ENCODE peak calls at places on chromosome 7, in eight cellular contexts. Q is WTC11, U is fibroblast of lung, B is A549, A is cardiac fibroblast, V is lower leg skin, L is Peyer's patch, H is fibroblast of the aortic adventitia. I is an unnamed sample.

GRCh38 chr7:108016841-108017775 is 14.1 kb upstream of the LAMB1 start:
- DNase-seq in Q (no peak), U (peak), B (peak), A (peak), V (no peak), L (no peak), H (peak), I (no peak)

GRCh38 chr7:41003031-41003925 is 699.6 kb downstream of the INHBA start:
- DNase-seq in Q (peak), U (peak), B (no peak), A (peak), V (no peak), L (peak), H (peak), I (no peak)

GRCh38 chr7:27221201-27221797 is 21.3 kb upstream of the EVX1 start:
- DNase-seq in Q (no peak), U (no peak), B (no peak), A (no peak), V (peak), L (no peak), H (no peak), I (no peak)

GRCh38 chr7:108456845-108457540 is 757 bp upstream of the NRCAM start:
- DNase-seq in Q (no peak), U (no peak), B (no peak), A (no peak), V (no peak), L (no peak), H (no peak), I (no peak)

GRCh38 chr7:49822862-49823261 is 49.4 kb downstream of the VWC2 start:
- DNase-seq in Q (no peak), U (no peak), B (no peak), A (no peak), V (no peak), L (no peak), H (no peak), I (no peak)

GRCh38 chr7:590731-591551 is 71.3 kb upstream of the PDGFA start:
- DNase-seq in Q (no peak), U (peak), B (no peak), A (no peak), V (no peak), L (no peak), H (peak), I (no peak)

GRCh38 chr7:79064187-79064823 is 389.2 kb downstream of the MAGI2 start:
- DNase-seq in Q (no peak), U (peak), B (no peak), A (no peak), V (no peak), L (no peak), H (peak), I (no peak)

GRCh38 chr7:93894966-93895650 is 4.6 kb upstream of the TFPI2 start:
- DNase-seq in Q (no peak), U (peak), B (no peak), A (no peak), V (no peak), L (no peak), H (peak), I (no peak)

GRCh38 chr7:32393861-32394260 is 96.3 kb downstream of the LSM5 start:
- DNase-seq in Q (no peak), U (no peak), B (no peak), A (no peak), V (no peak), L (no peak), H (no peak), I (no peak)

GRCh38 chr7:128148676-128149075 is 92.4 kb upstream of the LEP start:
- DNase-seq in Q (no peak), U (no peak), B (no peak), A (no peak), V (no peak), L (no peak), H (no peak), I (no peak)

GRCh38 chr7:151008511-151009323 is 15.6 kb downstream of the ATG9B start:
- DNase-seq in Q (peak), U (peak), B (peak), A (peak), V (peak), L (peak), H (peak), I (peak)

GRCh38 chr7:42831051-42831952 is 80.6 kb downstream of the C7orf25 start:
- DNase-seq in Q (peak), U (peak), B (no peak), A (peak), V (no peak), L (peak), H (peak), I (no peak)

GRCh38 chr7:5636914-5637313 is 144.5 kb downstream of the RNF216 start:
- DNase-seq in Q (no peak), U (peak), B (peak), A (peak), V (peak), L (no peak), H (peak), I (no peak)

GRCh38 chr7:159070422-159071148 is 74.1 kb downstream of the VIPR2 start:
- DNase-seq in Q (no peak), U (no peak), B (no peak), A (peak), V (peak), L (no peak), H (no peak), I (no peak)

GRCh38 chr7:119630570-119630969 is 642.4 kb upstream of the KCND2 start:
- DNase-seq in Q (no peak), U (no peak), B (no peak), A (no peak), V (no peak), L (no peak), H (no peak), I (no peak)

GRCh38 chr7:133602291-133602690 is 349.4 kb downstream of the EXOC4 start:
- DNase-seq in Q (no peak), U (peak), B (no peak), A (peak), V (no peak), L (no peak), H (peak), I (no peak)

GRCh38 chr7:157568785-157569584 is 232.2 kb downstream of the DNAJB6 start:
- DNase-seq in Q (peak), U (peak), B (no peak), A (peak), V (no peak), L (peak), H (no peak), I (peak)

GRCh38 chr7:48085433-48085791 is 3.7 kb upstream of the UPP1 start:
- DNase-seq in Q (no peak), U (no peak), B (no peak), A (no peak), V (no peak), L (no peak), H (no peak), I (no peak)

GRCh38 chr7:481219-481930 is 38.3 kb downstream of the PDGFA start:
- DNase-seq in Q (peak), U (no peak), B (no peak), A (no peak), V (no peak), L (no peak), H (no peak), I (no peak)

GRCh38 chr7:5429253-5429856 is 5.7 kb upstream of the TNRC18 start:
- DNase-seq in Q (peak), U (peak), B (no peak), A (peak), V (peak), L (peak), H (peak), I (no peak)

GRCh38 chr7:44629825-44630580 is 23.6 kb downstream of the OGDH start:
- DNase-seq in Q (no peak), U (no peak), B (no peak), A (no peak), V (no peak), L (peak), H (no peak), I (no peak)

GRCh38 chr7:4169505-4169904 is 512.6 kb upstream of the FOXK1 start:
- DNase-seq in Q (no peak), U (no peak), B (peak), A (peak), V (no peak), L (peak), H (no peak), I (no peak)

GRCh38 chr7:92832623-92833023 is 3.8 kb downstream of the CDK6 start:
- DNase-seq in Q (no peak), U (no peak), B (no peak), A (no peak), V (no peak), L (no peak), H (no peak), I (no peak)
- TF ChIP-seq CTCF in Q (no peak), U (no peak), B (no peak), A (no peak), V (no peak), L (no peak), H (no peak), I (no peak)

DNA sequence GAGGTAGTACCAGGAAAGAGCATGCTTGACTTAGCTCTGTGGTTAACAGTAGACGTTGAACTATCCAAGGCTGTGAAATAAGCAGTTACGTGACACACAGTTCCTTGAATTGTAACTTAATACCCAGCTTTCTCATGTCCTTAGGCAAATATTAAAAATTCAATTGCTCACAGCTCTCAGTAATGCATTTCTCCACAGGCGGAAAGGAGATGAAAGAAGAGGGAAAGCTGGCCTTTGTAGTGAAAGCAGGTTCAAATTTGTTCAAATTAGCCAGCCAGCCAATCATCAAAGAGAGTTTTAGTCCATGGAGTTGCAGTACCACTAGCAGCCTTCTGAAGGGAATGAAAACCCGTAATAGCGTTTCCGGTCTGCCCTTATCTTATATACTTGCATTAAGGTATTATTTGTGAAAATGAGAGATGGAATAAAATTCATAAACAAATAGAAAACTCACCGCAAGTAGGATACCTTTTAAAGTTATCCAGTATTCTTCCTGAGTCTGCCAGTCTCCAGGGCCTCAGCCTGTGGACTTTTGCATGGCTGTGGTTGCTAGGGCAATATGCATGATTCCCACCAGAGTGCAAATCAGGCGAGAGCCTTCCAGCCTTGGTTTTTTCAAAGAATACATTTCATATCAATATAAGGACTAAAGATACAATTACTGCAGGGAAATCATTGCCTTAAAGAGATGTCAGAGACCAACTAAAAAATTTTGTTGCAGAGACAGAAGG is 795.5 kb downstream of the TNS3 start:
- DNase-seq in Q (no peak), U (no peak), B (no peak), A (no peak), V (no peak), L (no peak), H (no peak), I (no peak)
- TF ChIP-seq CTCF in Q (no peak), U (no peak), B (no peak), A (no peak), V (no peak), L (no peak), H (no peak), I (no peak)

GRCh38 chr7:2521952-2522591 is 2.5 kb downstream of the LFNG start:
- DNase-seq in Q (no peak), U (no peak), B (no peak), A (peak), V (peak), L (peak), H (no peak), I (peak)
- TF ChIP-seq CTCF in Q (no peak), U (no peak), B (no peak), A (no peak), V (no peak), L (no peak), H (no peak), I (no peak)

DNA sequence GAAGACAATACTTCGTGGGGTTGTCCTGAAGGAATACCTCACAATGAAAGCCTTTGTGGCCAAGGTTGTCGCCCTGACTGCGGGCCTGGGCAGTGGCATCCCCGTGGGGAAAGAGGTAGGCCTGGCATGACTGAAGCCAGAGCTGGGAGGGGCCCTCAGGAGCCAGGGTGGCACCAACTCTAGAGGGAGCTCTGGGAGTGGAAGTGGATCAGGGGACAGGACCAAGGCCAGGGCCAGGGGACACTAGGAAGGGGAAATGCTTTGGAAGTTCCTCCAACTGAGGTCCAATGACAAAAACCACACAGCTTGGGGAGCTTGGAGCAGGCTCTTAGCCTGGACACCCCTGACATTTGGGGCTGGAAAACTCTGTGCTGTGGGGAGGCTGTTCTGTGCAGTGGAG is 5.8 kb downstream of the CLCN1 start:
- DNase-seq in Q (no peak), U (no peak), B (no peak), A (peak), V (no peak), L (peak), H (no peak), I (no peak)
- TF ChIP-seq CTCF in Q (no peak), U (no peak), B (peak), A (peak), V (no peak), L (no peak), H (no peak), I (no peak)

GRCh38 chr7:2175091-2175490 is 57.7 kb downstream of the MAD1L1 start:
- DNase-seq in Q (no peak), U (no peak), B (no peak), A (no peak), V (no peak), L (no peak), H (no peak), I (no peak)
- TF ChIP-seq CTCF in Q (no peak), U (no peak), B (no peak), A (no peak), V (no peak), L (no peak), H (no peak), I (no peak)

GRCh38 chr7:25884265-25884664 is 267.7 kb upstream of the NFE2L3 start:
- DNase-seq in Q (no peak), U (no peak), B (no peak), A (no peak), V (no peak), L (no peak), H (no peak), I (no peak)
- TF ChIP-seq CTCF in Q (no peak), U (no peak), B (no peak), A (no peak), V (no peak), L (no peak), H (no peak), I (no peak)

GRCh38 chr7:155412416-155413253 is 45.3 kb upstream of the EN2 start:
- DNase-seq in Q (peak), U (no peak), B (peak), A (peak), V (no peak), L (peak), H (peak), I (peak)
- TF ChIP-seq CTCF in Q (peak), U (no peak), B (peak), A (peak), V (no peak), L (peak), H (peak), I (peak)

GRCh38 chr7:113775401-113775800 is 143.4 kb downstream of the PPP1R3A start:
- DNase-seq in Q (no peak), U (no peak), B (no peak), A (no peak), V (no peak), L (no peak), H (no peak), I (no peak)

GRCh38 chr7:113770146-113770738 is 148.6 kb downstream of the PPP1R3A start:
- DNase-seq in Q (no peak), U (no peak), B (no peak), A (no peak), V (no peak), L (no peak), H (no peak), I (no peak)

GRCh38 chr7:113768256-113768847 is 150.5 kb downstream of the PPP1R3A start:
- DNase-seq in Q (no peak), U (no peak), B (no peak), A (peak), V (no peak), L (no peak), H (no peak), I (no peak)

GRCh38 chr7:113775804-113776203 is 143.0 kb downstream of the PPP1R3A start:
- DNase-seq in Q (no peak), U (no peak), B (no peak), A (no peak), V (no peak), L (no peak), H (no peak), I (no peak)

DNA sequence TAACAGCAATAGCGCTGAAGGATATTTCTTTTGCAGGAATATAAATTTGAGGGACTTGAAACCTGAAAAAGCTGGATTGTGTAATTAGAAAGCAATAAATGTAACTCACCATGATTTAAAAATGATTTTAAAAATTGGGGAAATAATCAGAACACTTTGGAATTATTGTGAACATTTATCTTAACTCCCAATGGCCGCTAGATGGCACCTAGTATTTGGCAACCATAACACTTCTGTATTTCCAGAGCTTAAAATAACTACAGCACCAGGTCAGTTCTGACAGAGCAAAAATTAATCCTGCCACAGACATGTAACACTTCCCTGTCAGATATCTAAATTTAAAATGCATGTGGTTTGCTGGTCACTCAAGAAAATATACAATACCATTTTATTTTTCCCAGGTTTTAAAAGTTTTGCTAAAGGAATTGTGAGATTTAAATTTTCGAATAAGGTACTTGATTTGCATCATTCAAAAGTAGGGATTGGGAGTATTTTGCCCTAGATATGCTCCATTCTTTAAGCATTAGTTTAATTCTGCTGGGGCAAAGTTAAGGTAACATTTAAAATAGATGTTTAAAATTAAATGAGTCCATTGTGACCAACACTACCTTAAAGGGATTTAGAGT is 144.5 kb downstream of the PPP1R3A start:
- DNase-seq in Q (no peak), U (peak), B (peak), A (peak), V (no peak), L (no peak), H (peak), I (no peak)
- TF ChIP-seq CTCF in Q (peak), U (peak), B (peak), A (peak), V (no peak), L (peak), H (peak), I (no peak)

GRCh38 chr7:92875171-92875570 is 38.8 kb upstream of the CDK6 start:
- DNase-seq in Q (no peak), U (no peak), B (no peak), A (no peak), V (no peak), L (no peak), H (no peak), I (no peak)

GRCh38 chr7:92873776-92874175 is 37.4 kb upstream of the CDK6 start:
- DNase-seq in Q (no peak), U (no peak), B (no peak), A (no peak), V (no peak), L (no peak), H (peak), I (no peak)

GRCh38 chr7:92875719-92876118 is 39.3 kb upstream of the CDK6 start:
- DNase-seq in Q (no peak), U (no peak), B (no peak), A (peak), V (no peak), L (no peak), H (peak), I (no peak)

GRCh38 chr7:92874567-92874966 is 38.2 kb upstream of the CDK6 start:
- DNase-seq in Q (no peak), U (no peak), B (no peak), A (peak), V (no peak), L (no peak), H (peak), I (no peak)

GRCh38 chr7:92872701-92873100 is 36.3 kb upstream of the CDK6 start:
- DNase-seq in Q (no peak), U (peak), B (no peak), A (peak), V (no peak), L (no peak), H (peak), I (no peak)
- TF ChIP-seq CTCF in Q (no peak), U (no peak), B (no peak), A (no peak), V (no peak), L (no peak), H (no peak), I (no peak)

GRCh38 chr7:148265896-148266295 is 324.7 kb upstream of the C7orf33 start:
- DNase-seq in Q (no peak), U (no peak), B (no peak), A (no peak), V (no peak), L (no peak), H (no peak), I (no peak)

GRCh38 chr7:148262721-148263229 is 327.8 kb upstream of the C7orf33 start:
- DNase-seq in Q (peak), U (peak), B (peak), A (peak), V (peak), L (peak), H (peak), I (peak)

GRCh38 chr7:148261523-148261922 is 329.0 kb upstream of the C7orf33 start:
- DNase-seq in Q (no peak), U (no peak), B (no peak), A (no peak), V (no peak), L (no peak), H (no peak), I (no peak)

GRCh38 chr7:148261996-148262688 is 328.4 kb upstream of the C7orf33 start:
- DNase-seq in Q (no peak), U (no peak), B (no peak), A (no peak), V (no peak), L (no peak), H (no peak), I (no peak)

DNA sequence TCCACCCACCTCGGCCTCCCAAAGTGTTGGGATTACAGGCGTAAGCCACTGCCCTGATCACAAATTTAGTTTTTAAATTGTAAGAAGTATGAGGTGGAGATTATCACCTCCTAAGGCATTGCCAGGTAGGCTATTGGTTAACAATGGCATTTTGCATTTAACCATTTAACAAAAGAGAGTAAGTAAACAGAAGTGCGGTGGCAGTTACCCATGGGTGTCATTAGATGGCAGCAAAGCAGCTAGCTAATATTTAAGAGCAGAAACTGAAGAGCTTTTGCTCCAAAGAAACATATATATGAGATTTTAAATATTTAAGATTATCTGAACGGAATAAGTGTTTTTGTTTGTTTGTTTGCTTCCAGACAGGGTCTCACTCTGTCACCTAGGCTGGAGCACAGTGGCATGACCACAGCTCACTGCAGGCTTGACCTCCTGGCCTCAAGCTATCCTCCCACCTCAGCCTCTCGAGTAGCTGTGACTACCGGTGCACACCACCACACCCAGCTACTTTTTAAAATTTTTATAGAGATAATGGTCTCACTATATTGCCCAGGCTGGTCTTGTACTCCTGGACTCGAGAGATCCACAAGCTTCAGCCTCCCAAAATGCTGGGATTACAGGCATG is 325.5 kb upstream of the C7orf33 start:
- DNase-seq in Q (peak), U (peak), B (peak), A (peak), V (no peak), L (peak), H (peak), I (no peak)
- TF ChIP-seq CTCF in Q (peak), U (peak), B (peak), A (peak), V (no peak), L (peak), H (peak), I (peak)

I was measured in natural killer cell.